ENCODE peak calls at places on chromosomes 13 and 19, in five cellular contexts. J, R, U, A and Y are unnamed samples.

GRCh38 chr19:50908311-50908710 is 2.9 kb downstream of the KLK4 start:
- DNase-seq in J (no peak), U (no peak), A (no peak), R (no peak), Y (no peak)

GRCh38 chr13:94192576-94192975 is 286.9 kb downstream of the DCT start:
- DNase-seq in J (no peak), A (no peak), R (no peak), U (peak), Y (peak)

GRCh38 chr19:29241324-29241723 is 28.4 kb upstream of the UQCRFS1 start:
- DNase-seq in R (no peak), U (no peak), A (no peak), J (no peak), Y (no peak)

GRCh38 chr13:113401452-113402415 is 37.8 kb upstream of the GRTP1 start:
- DNase-seq in J (no peak), R (no peak), A (no peak), U (no peak), Y (no peak)

GRCh38 chr13:113452942-113453901 is at the start of gene ADPRHL1:
- DNase-seq in J (no peak), A (no peak), R (no peak), U (no peak), Y (no peak)

GRCh38 chr19:4094761-4095487 is 28.2 kb upstream of the ZBTB7A start:
- DNase-seq in R (no peak), A (no peak), J (no peak), U (no peak), Y (no peak)

GRCh38 chr13:49652691-49653305 is 24.5 kb downstream of the ARL11 start:
- DNase-seq in J (no peak), A (peak), R (peak), U (peak), Y (peak)

GRCh38 chr13:35881360-35881759 is 249.8 kb downstream of the DCLK1 start:
- DNase-seq in J (no peak), R (peak), A (no peak), U (no peak), Y (no peak)

GRCh38 chr19:30226464-30227070 is 145.6 kb upstream of the ZNF536 start:
- DNase-seq in A (no peak), R (peak), U (no peak), J (no peak), Y (no peak)

GRCh38 chr19:33458807-33459206 is 62.8 kb downstream of the PEPD start:
- DNase-seq in U (no peak), J (no peak), R (no peak), A (no peak), Y (no peak)

GRCh38 chr13:79749985-79750551 is 269.1 kb downstream of the NDFIP2 start:
- DNase-seq in U (peak), J (peak), A (no peak), R (peak), Y (peak)

GRCh38 chr19:50252111-50252886 is 48.9 kb downstream of the MYH14 start:
- DNase-seq in J (no peak), U (peak), A (no peak), R (no peak), Y (no peak)

GRCh38 chr19:21580101-21580500 is 74.7 kb downstream of the ZNF429 start:
- DNase-seq in A (no peak), J (no peak), U (no peak), R (no peak), Y (no peak)

GRCh38 chr19:39499082-39499642 is 415 bp downstream of the DLL3 start:
- DNase-seq in U (peak), A (no peak), J (no peak), R (no peak), Y (no peak)

GRCh38 chr13:113034451-113035208 is 65.6 kb downstream of the MCF2L start:
- DNase-seq in A (no peak), J (peak), U (peak), R (peak), Y (peak)

GRCh38 chr13:41268764-41269163 is 5.4 kb upstream of the MTRF1 start:
- DNase-seq in R (no peak), U (peak), J (no peak), A (peak), Y (peak)

GRCh38 chr19:17873661-17874422 is 2.1 kb downstream of the SLC5A5 start:
- DNase-seq in R (no peak), J (no peak), U (peak), A (peak), Y (no peak)

GRCh38 chr19:49437231-49437630 is 4.1 kb downstream of the SLC17A7 start:
- DNase-seq in U (no peak), R (no peak), A (no peak), J (no peak), Y (no peak)

GRCh38 chr13:71864094-71864980 is 2.7 kb downstream of the DACH1 start:
- DNase-seq in R (no peak), J (peak), U (peak), A (no peak), Y (no peak)

GRCh38 chr13:99278843-99279242 is 20.7 kb upstream of the GPR18 start:
- DNase-seq in U (no peak), J (no peak), R (no peak), A (no peak), Y (no peak)

GRCh38 chr19:824885-825284 is 2.8 kb upstream of the AZU1 start:
- DNase-seq in A (no peak), U (no peak), R (no peak), J (no peak), Y (no peak)

GRCh38 chr19:3338541-3339181 is 27.7 kb upstream of the NFIC start:
- DNase-seq in U (no peak), R (no peak), J (peak), A (no peak), Y (no peak)

GRCh38 chr13:98044301-98044700 is 90.8 kb downstream of the IPO5 start:
- DNase-seq in A (no peak), R (no peak), J (no peak), U (no peak), Y (no peak)

GRCh38 chr13:35252536-35253205 is 223.8 kb downstream of the MAB21L1 start:
- DNase-seq in R (no peak), J (no peak), A (no peak), U (no peak), Y (no peak)

GRCh38 chr13:43005460-43006236 is 13.6 kb upstream of the EPSTI1 start:
- DNase-seq in U (no peak), J (no peak), R (peak), A (no peak), Y (no peak)

GRCh38 chr13:40171566-40171965 is 494.9 kb downstream of the FOXO1 start:
- DNase-seq in R (no peak), J (no peak), A (no peak), U (no peak), Y (no peak)
- TF ChIP-seq CTCF in R (no peak), J (no peak), A (no peak), U (no peak), Y (no peak)

DNA sequence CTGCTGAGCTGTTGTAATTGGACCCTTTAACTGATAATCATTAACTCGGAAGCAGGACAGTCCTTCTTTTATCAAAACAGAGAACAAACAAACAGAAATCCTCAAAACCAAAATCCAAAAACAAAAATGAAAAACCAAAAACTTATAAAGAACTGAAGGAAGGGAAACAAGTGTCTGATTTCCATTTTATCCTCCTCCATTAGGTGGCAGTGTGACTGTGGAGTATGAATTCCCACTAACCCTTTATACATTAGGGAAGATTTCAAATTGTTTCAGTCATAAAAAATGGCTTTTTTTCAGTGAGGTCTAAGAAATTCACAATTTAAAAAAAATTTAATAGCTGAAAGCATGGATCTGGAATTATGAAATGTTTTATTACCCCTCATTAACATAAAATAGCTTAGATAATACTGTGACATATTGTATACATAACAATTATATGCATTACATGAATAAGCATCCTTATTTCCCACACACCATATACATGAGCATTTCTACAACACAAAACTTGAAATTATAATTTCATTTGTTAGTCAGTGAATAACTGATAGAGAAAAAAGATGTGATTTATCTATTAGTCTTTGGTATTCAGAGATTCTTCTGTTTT is 1074.3 kb upstream of the PCDH9 start:
- DNase-seq in R (no peak), A (peak), J (no peak), U (peak), Y (no peak)
- TF ChIP-seq CTCF in R (peak), A (peak), J (no peak), U (peak), Y (peak)

GRCh38 chr19:40776966-40777794 is 867 bp upstream of the RAB4B start:
- DNase-seq in U (peak), A (peak), R (peak), J (peak), Y (peak)
- TF ChIP-seq CTCF in U (no peak), A (no peak), R (no peak), J (no peak), Y (peak)

GRCh38 chr13:101155920-101156319 is 260.4 kb downstream of the NALCN start:
- DNase-seq in R (no peak), U (no peak), A (no peak), J (no peak), Y (no peak)
- TF ChIP-seq CTCF in R (peak), U (peak), A (no peak), J (no peak), Y (peak)

GRCh38 chr13:96000069-96000468 is 53.1 kb downstream of the UGGT2 start:
- DNase-seq in R (no peak), A (no peak), U (no peak), J (no peak), Y (no peak)

GRCh38 chr13:96003304-96003703 is 49.9 kb downstream of the UGGT2 start:
- DNase-seq in R (no peak), J (no peak), A (peak), U (no peak), Y (peak)
- TF ChIP-seq CTCF in R (no peak), J (no peak), A (no peak), U (no peak), Y (peak)

GRCh38 chr19:58217607-58218391 is 10.9 kb upstream of the ZNF544 start:
- DNase-seq in A (no peak), R (no peak), J (no peak), U (no peak), Y (no peak)

GRCh38 chr19:58217069-58217481 is 11.6 kb upstream of the ZNF544 start:
- DNase-seq in J (no peak), R (no peak), U (no peak), A (no peak), Y (no peak)

GRCh38 chr19:58213075-58213369 is 15.7 kb upstream of the ZNF544 start:
- DNase-seq in U (no peak), J (no peak), A (no peak), R (no peak), Y (no peak)

DNA sequence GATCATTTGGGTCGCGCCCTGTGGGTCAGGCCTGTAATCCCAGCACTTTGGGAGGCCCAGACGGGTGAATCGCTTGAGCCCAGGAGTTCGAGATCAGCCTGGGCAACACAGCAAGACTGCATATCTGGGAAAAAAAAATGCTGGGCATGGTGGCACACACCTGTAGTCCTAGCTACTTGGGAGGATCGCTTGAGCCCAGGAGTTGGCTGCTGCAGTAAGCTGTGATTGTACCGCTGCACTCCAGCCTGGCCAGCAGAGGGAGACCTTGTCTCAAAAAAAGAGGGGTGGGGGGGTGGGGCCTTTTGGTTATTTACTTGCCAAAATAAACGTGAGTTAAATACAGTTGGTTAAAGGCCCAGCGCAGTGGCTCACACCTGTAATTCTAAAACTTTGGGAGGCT is 9.8 kb upstream of the ZNF544 start:
- DNase-seq in J (no peak), R (no peak), A (peak), U (peak), Y (no peak)
- TF ChIP-seq CTCF in J (no peak), R (no peak), A (peak), U (no peak), Y (peak)